ENCODE peak calls at places on chromosomes 13 and 19, in seven cellular contexts. J is CD8-positive, alpha-beta memory T cell; R is GM06990; H is choroid plexus epithelial cell; U is H1; G is SJSA1; D is astrocyte of the spinal cord. Z is an unnamed sample.

GRCh38 chr13:50334092-50334778 is 319.0 kb downstream of the KCNRG start:
- DNase-seq in D (no peak), G (no peak), H (no peak), J (no peak), R (no peak), U (no peak), Z (no peak)

GRCh38 chr19:50518091-50519005 is 4.6 kb upstream of the ASPDH start:
- DNase-seq in J (no peak), G (no peak), D (no peak), R (no peak), H (no peak), U (peak; percentile 89), Z (no peak)

GRCh38 chr19:14467816-14468215 is 7.3 kb downstream of the PTGER1 start:
- DNase-seq in R (no peak), G (no peak), D (no peak), U (no peak), J (no peak), H (no peak), Z (no peak)

GRCh38 chr13:19860884-19861655 is 2.4 kb downstream of the ZMYM5 start:
- DNase-seq in D (peak; percentile 64), H (peak; percentile 51), U (no peak), J (no peak), R (no peak), G (peak; percentile 69), Z (peak; percentile 5)

GRCh38 chr19:33302175-33302973 is at the start of gene CEBPA:
- DNase-seq in G (peak; percentile 68), D (peak; percentile 45), U (peak; percentile 84), R (peak; percentile 88), J (peak; percentile 20), H (peak; percentile 75), Z (peak; percentile 70)

GRCh38 chr13:98535501-98536357 is 41.2 kb downstream of the STK24 start:
- DNase-seq in G (no peak), J (no peak), R (no peak), U (no peak), D (peak; percentile 28), H (peak; percentile 78), Z (no peak)

GRCh38 chr13:62879071-62879470 is 1463.4 kb upstream of the PCDH20 start:
- DNase-seq in J (no peak), H (peak; percentile 86), G (no peak), R (no peak), D (peak; percentile 60), U (no peak), Z (no peak)

GRCh38 chr13:32445461-32445860 is 17.5 kb upstream of the N4BP2L1 start:
- DNase-seq in G (no peak), D (no peak), J (no peak), H (no peak), U (no peak), R (no peak), Z (no peak)

GRCh38 chr13:66887088-66887487 is 343.0 kb downstream of the PCDH9 start:
- DNase-seq in J (no peak), H (peak; percentile 28), R (no peak), U (no peak), D (peak; percentile 63), G (no peak), Z (no peak)

GRCh38 chr13:40061466-40062450 is 406.3 kb downstream of the COG6 start:
- DNase-seq in U (no peak), H (peak; percentile 64), J (no peak), R (no peak), D (no peak), G (no peak), Z (no peak)

GRCh38 chr19:27742041-27742440 is 1470.9 kb downstream of the UQCRFS1 start:
- DNase-seq in U (no peak), G (peak; percentile 5), D (no peak), J (no peak), H (no peak), R (no peak), Z (no peak)

GRCh38 chr13:102807699-102808098 is 8.8 kb downstream of the BIVM start:
- DNase-seq in H (no peak), R (no peak), U (no peak), J (no peak), G (no peak), D (no peak), Z (no peak)

GRCh38 chr13:44549461-44549860 is 26.7 kb downstream of the TSC22D1 start:
- DNase-seq in U (no peak), D (no peak), J (no peak), H (no peak), G (no peak), R (no peak), Z (no peak)

GRCh38 chr19:15576526-15577156 is 38.4 kb upstream of the CYP4F8 start:
- DNase-seq in U (no peak), D (no peak), J (no peak), H (no peak), R (no peak), G (no peak), Z (no peak)

GRCh38 chr19:28242317-28242927 is 970.5 kb downstream of the UQCRFS1 start:
- DNase-seq in D (peak; percentile 15), G (no peak), J (no peak), R (no peak), U (peak; percentile 75), H (peak; percentile 52), Z (peak; percentile 60)

GRCh38 chr19:38452430-38453366 is 19.2 kb downstream of the RYR1 start:
- DNase-seq in H (no peak), U (peak; percentile 98), G (no peak), D (no peak), R (peak; percentile 56), J (no peak), Z (no peak)

GRCh38 chr13:43720780-43721397 is 65.9 kb downstream of the ENOX1 start:
- DNase-seq in U (no peak), G (no peak), D (peak; percentile 24), J (no peak), H (peak; percentile 44), R (no peak), Z (no peak)

GRCh38 chr19:46878613-46879375 is 18.0 kb downstream of the ARHGAP35 start:
- DNase-seq in U (no peak), R (no peak), G (peak; percentile 76), H (peak; percentile 85), J (no peak), D (peak; percentile 93), Z (no peak)

GRCh38 chr19:14517840-14518505 is at the start of gene DNAJB1:
- DNase-seq in R (peak; percentile 87), J (peak; percentile 70), U (peak; percentile 80), D (peak; percentile 94), G (peak; percentile 68), H (peak; percentile 79), Z (no peak)

DNA sequence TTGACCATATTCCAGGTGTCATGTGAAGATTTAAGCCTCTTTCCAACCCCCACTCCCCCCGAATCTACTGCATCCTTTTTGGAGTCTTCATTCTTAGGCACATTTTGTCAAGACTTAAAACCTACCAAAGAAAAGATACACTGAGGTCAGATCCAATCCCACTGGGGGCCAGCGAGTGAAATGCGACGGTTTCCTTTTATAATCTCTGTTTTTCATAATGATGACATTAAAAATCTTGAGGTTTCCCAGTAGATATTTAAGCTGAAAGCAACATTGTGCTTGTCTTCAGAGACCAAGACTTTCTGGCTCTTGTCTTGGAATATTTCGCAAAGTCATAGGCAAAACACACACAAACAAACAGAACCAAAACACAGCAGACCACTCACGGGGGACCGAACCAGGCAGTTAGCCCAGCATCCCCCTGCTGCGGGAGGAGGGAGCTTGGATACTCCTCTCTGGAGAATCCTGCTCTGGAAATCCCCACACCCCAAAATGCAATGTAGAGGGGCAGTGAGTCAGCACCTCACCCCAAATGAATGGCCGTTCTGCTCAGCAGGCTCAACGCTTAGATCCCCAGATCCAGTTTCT is 521 bp upstream of the GAS6 start:
- DNase-seq in G (no peak), H (no peak), U (no peak), J (no peak), D (no peak), R (no peak), Z (no peak)
- H3K4me3 ChIP-seq in G (peak overlapping the region; percentile 80), H (peak overlapping the region; percentile 69), U (peak overlapping the region; percentile 50), J (no peak overlapping the region), D (peak overlapping the region; percentile 71), R (peak overlapping the region; percentile 32), Z (peak overlapping the region; percentile 73)

DNA sequence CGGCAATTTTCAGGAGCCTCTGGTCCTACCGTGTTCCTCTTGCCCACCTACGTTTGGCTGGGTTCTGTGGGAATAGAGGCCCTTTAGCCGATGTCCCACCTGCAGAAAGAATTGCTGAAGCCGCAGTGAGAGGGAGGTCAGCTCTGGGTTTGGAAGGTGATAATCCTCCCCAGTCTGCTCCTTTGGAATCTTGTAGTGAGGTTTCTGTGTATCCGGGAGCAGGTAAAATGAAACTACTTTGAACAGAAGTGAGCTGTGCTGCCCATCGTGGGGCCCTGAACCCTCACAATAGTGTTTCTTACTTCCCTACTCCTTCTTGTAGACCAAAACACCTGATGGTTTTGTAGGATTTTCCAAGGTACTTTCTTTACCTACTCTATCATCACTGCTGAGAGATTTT is 75.9 kb downstream of the RGCC start:
- DNase-seq in R (no peak), U (no peak), J (no peak), H (no peak), D (no peak), G (no peak), Z (no peak)
- H3K4me3 ChIP-seq in R (no peak overlapping the region), U (no peak overlapping the region), J (no peak overlapping the region), H (no peak overlapping the region), D (no peak overlapping the region), G (no peak overlapping the region), Z (no peak overlapping the region)

DNA sequence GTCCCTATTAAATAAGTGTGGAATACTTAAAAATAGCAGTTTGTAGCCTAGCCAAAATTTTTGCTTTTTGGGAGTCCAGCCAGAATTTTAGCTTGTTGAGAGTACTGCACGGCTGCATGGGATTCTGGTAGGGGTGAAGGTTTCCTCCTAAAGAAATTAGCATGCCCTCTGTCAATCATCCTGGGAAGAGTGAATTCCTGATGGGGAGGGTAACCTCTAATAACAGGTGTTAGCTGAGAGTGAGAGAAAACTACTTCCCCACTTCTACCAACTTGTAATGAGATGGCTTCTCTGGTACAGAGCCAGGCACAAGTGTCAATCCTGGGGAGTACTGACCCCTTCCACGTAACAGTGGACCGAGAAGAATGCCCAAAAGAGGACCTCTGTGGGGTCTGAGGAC is 195.6 kb downstream of the SPRY2 start:
- DNase-seq in H (no peak), R (no peak), D (no peak), J (no peak), U (no peak), G (no peak), Z (no peak)
- H3K4me3 ChIP-seq in H (no peak overlapping the region), R (no peak overlapping the region), D (no peak overlapping the region), J (no peak overlapping the region), U (no peak overlapping the region), G (no peak overlapping the region), Z (no peak overlapping the region)

DNA sequence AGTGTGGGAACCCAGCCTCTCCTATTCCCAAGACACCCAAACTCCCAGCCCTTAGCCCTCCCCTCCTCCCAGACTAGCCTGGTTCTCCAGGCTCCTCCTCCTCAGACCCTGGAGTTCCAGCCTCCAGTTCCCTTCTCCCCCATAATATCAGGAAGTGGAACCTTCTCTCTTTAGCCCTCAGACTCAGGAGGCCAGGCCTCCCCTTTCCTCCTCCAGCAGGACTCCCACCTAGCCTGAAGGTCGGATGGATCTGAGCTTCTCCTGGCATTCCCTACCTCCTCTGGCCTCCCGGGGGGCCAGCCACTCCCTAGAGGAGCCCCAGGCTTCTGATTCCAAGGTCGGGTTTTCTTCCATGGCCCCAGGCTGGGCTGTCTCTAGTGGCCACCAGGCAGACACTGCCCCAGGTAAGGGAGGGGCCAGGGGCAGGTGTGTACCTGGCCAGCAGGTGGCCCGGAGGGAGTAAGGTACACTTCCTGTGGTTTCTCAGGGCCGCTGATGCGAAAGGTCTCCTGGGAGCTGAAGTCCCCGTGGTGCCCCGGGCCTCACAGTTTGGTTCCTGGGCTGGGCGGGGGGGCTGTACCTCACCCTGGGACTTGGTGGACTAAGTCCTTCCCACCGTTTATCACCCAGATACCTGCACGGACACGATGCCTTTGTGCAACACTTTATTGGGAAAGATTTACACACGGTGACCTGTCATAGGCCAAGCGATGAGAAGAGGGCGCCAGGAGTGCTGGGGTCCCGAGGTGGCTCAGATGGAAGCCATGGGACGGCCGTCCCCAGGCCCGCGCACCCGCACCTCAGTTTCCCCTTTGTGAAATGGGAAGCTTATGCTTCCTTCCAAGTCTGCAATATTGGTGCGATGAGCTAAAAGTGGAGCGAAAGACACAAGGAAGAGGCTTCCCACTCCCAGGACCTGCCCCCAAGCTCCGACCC is at the start of gene TMC4:
- DNase-seq in G (no peak), U (peak; percentile 82), D (no peak), J (no peak), R (no peak), H (peak; percentile 28), Z (no peak)
- H3K4me3 ChIP-seq in G (no peak within 1 kb of the TSS), U (peak within 1 kb of the TSS; percentile 38), D (no peak within 1 kb of the TSS), J (no peak within 1 kb of the TSS), R (no peak within 1 kb of the TSS), H (no peak within 1 kb of the TSS), Z (no peak within 1 kb of the TSS)

Z was measured in NT2/D1.